ENCODE peak calls at places on chromosome 17, in nine cellular contexts. D, T, M, C, E, Q, S, G and U are unnamed samples.

GRCh38 chr17:45231481-45232116 is 9.9 kb downstream of the FMNL1 start:
- DNase-seq in D (no peak), T (no peak), M (peak), C (no peak), E (no peak), Q (no peak), S (no peak), G (no peak), U (no peak)

GRCh38 chr17:34098712-34099111 is 156.4 kb upstream of the CCL2 start:
- DNase-seq in D (no peak), T (no peak), M (no peak), C (no peak), E (no peak), Q (no peak), S (no peak), G (peak), U (no peak)

GRCh38 chr17:75487351-75488070 is 27.8 kb downstream of the CASKIN2 start:
- DNase-seq in D (no peak), T (peak), M (no peak), C (no peak), E (no peak), Q (no peak), S (no peak), G (peak), U (peak)

GRCh38 chr17:45873728-45874127 is 20.6 kb upstream of the MAPT start:
- DNase-seq in D (no peak), T (no peak), M (no peak), C (no peak), E (no peak), Q (no peak), S (no peak), G (no peak), U (no peak)

GRCh38 chr17:16997514-16998429 is 25.9 kb upstream of the TNFRSF13B start:
- DNase-seq in D (no peak), T (no peak), M (no peak), C (no peak), E (no peak), Q (no peak), S (no peak), G (no peak), U (no peak)

GRCh38 chr17:10516638-10517037 is 1.7 kb downstream of the MYH1 start:
- DNase-seq in D (no peak), T (no peak), M (no peak), C (no peak), E (no peak), Q (no peak), S (no peak), G (no peak), U (no peak)

GRCh38 chr17:19361975-19362292 is 589 bp downstream of the B9D1 start:
- DNase-seq in D (no peak), T (no peak), M (no peak), C (no peak), E (no peak), Q (no peak), S (no peak), G (no peak), U (no peak)

GRCh38 chr17:80649672-80650338 is 105.2 kb downstream of the RPTOR start:
- DNase-seq in D (peak), T (peak), M (peak), C (peak), E (no peak), Q (peak), S (peak), G (peak), U (no peak)

GRCh38 chr17:47315451-47316266 is 8.1 kb upstream of the EFCAB13 start:
- DNase-seq in D (no peak), T (no peak), M (peak), C (peak), E (no peak), Q (peak), S (peak), G (peak), U (no peak)

GRCh38 chr17:45363498-45363897 is 46.7 kb upstream of the MAP3K14 start:
- DNase-seq in D (no peak), T (no peak), M (no peak), C (no peak), E (no peak), Q (no peak), S (no peak), G (no peak), U (no peak)

GRCh38 chr17:46175891-46176290 is 17.3 kb downstream of the KANSL1 start:
- DNase-seq in D (no peak), T (no peak), M (no peak), C (no peak), E (no peak), Q (no peak), S (no peak), G (no peak), U (no peak)

GRCh38 chr17:47239663-47240374 is 13.8 kb upstream of the ITGB3 start:
- DNase-seq in D (peak), T (peak), M (no peak), C (peak), E (no peak), Q (no peak), S (peak), G (peak), U (peak)

GRCh38 chr17:4739122-4740024 is at the start of the genes CXCL16 and ZMYND15:
- DNase-seq in D (peak), T (peak), M (peak), C (no peak), E (no peak), Q (no peak), S (no peak), G (peak), U (peak)
- H3K27ac ChIP-seq in D (peak), T (peak), M (peak), C (peak), E (peak), Q (no peak), S (peak), G (no peak), U (peak)

GRCh38 chr17:64778102-64778366 is 115.9 kb upstream of the SMURF2 start:
- DNase-seq in D (no peak), T (no peak), M (no peak), C (no peak), E (no peak), Q (no peak), S (no peak), G (no peak), U (no peak)
- H3K27ac ChIP-seq in D (no peak), T (no peak), M (peak), C (no peak), E (peak), Q (no peak), S (no peak), G (no peak), U (no peak)

DNA sequence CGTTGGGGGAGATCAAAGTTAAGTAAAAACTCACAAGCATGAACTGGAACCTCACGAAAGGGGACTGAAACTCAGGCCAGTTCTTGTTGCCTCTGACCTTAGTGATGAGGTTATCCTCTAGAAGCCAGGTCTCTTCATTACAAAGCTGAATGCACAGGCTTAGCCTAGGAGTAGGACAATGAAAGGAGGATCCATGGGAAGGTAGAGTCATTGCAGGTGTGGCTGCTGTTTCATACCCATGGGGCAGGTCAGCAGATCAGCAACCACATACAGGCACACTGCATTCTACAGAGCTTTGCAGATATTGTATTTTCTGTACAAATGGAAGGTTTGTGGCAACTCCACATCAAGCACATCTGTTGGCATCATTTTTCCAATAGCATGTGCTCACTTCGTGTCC is 341.3 kb upstream of the SOX9 start:
- DNase-seq in D (no peak), T (no peak), M (no peak), C (no peak), E (no peak), Q (no peak), S (no peak), G (no peak), U (no peak)
- H3K27ac ChIP-seq in D (no peak), T (no peak), M (no peak), C (no peak), E (no peak), Q (no peak), S (no peak), G (no peak), U (no peak)

DNA sequence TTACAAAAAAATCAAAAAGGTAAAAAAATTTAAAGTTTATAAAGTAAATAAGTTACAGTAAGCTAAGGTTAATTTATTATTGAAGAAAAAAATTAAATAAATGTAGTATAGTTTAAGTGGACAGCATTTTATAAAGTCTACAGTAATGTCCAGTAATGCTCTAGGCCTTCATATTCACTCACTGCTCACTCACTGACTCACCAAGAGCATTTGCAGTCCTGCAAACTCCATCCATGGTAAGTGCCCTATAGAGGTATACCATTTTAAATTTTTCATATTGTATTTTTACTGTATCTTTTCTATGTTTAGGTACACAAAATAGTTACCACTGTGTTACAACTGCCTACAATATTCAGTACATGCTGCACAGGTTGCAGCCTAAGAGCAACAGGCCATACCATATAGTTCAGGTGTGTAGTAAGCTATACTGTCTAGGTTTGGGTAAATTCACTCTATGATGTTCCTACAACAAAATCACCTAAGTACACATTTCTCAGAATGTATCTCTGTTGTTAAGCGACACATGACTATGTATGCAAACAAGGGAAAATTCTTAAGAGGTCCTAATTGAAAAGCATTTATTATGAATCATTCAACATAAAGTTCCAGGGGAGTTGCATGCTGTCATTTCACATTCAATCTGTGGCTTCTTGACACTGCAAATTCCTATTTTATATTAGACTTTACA is 92.3 kb downstream of the SPAG9 start:
- DNase-seq in D (no peak), T (no peak), M (no peak), C (no peak), E (no peak), Q (no peak), S (no peak), G (no peak), U (no peak)
- H3K27ac ChIP-seq in D (peak), T (no peak), M (no peak), C (no peak), E (no peak), Q (no peak), S (no peak), G (no peak), U (no peak)

GRCh38 chr17:43363926-43364285 is 34.9 kb upstream of the ARL4D start:
- DNase-seq in D (no peak), T (no peak), M (no peak), C (no peak), E (no peak), Q (no peak), S (no peak), G (no peak), U (no peak)

GRCh38 chr17:43363181-43363925 is 35.4 kb upstream of the ARL4D start:
- DNase-seq in D (no peak), T (no peak), M (no peak), C (no peak), E (no peak), Q (no peak), S (no peak), G (no peak), U (no peak)

GRCh38 chr17:43360376-43360738 is 38.4 kb upstream of the ARL4D start:
- DNase-seq in D (peak), T (peak), M (peak), C (no peak), E (no peak), Q (no peak), S (peak), G (peak), U (no peak)

GRCh38 chr17:43359469-43360105 is 39.2 kb upstream of the ARL4D start:
- DNase-seq in D (no peak), T (no peak), M (no peak), C (no peak), E (no peak), Q (no peak), S (no peak), G (no peak), U (no peak)

GRCh38 chr17:43360739-43361498 is 37.9 kb upstream of the ARL4D start:
- DNase-seq in D (peak), T (peak), M (peak), C (no peak), E (peak), Q (peak), S (peak), G (peak), U (peak)
- H3K27ac ChIP-seq in D (peak), T (peak), M (peak), C (no peak), E (peak), Q (peak), S (peak), G (peak), U (peak)

DNA sequence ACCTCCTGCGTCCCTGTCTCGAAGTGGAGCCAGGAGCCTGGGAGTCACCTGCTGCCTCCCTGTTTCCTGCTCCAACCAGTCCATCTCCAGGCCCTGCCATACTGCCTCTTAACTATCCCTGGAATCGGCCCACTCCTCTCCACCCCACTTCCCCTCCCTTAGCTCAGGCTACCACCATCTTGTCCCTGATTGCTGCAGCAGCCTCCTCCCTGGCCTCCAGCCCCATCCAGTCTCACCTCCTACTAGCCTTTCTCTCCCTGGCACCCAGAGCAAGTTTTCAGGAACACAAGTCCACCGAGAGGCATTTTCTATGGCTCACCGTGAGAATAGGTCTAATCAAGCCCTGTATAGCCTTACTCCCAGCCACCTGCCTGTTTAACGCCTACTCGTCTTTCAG is 865 bp upstream of the CAMKK1 start:
- DNase-seq in D (no peak), T (no peak), M (no peak), C (no peak), E (no peak), Q (no peak), S (no peak), G (no peak), U (no peak)
- H3K27ac ChIP-seq in D (peak), T (peak), M (peak), C (peak), E (peak), Q (peak), S (peak), G (peak), U (peak)